ENCODE peak calls at places on chromosomes 11 and 22, in seven cellular contexts. Q is GM23338, G is fibroblast of lung, Z is BE2C, X is mammary epithelial cell, O is neural progenitor cell, T is tibial artery. M is an unnamed sample. For H3K36me3 and H3K27me3, the result is how much of the 10 kb centered on the place peaks cover.

GRCh38 chr11:81224396-81224795 is 1509.3 kb downstream of the FAM181B start:
- DNase-seq in Q (no peak), G (no peak), Z (no peak), X (no peak), O (no peak), T (no peak), M (no peak)

GRCh38 chr22:49964136-49964492 is 3.5 kb downstream of the PIM3 start:
- DNase-seq in Q (no peak), G (no peak), Z (peak), X (no peak), O (no peak), T (peak), M (peak)

GRCh38 chr11:36478700-36479329 is 31.3 kb downstream of the TRAF6 start:
- DNase-seq in Q (peak), G (peak), Z (peak), X (peak), O (peak), T (no peak), M (no peak)

GRCh38 chr22:17597217-17597616 is 31.3 kb downstream of the ATP6V1E1 start:
- DNase-seq in Q (no peak), G (no peak), Z (no peak), X (no peak), O (no peak), T (no peak), M (no peak)

GRCh38 chr22:17243524-17243923 is 24.3 kb upstream of the ADA2 start:
- DNase-seq in Q (no peak), G (no peak), Z (no peak), X (peak), O (no peak), T (no peak), M (peak)

GRCh38 chr11:113991170-113991569 is 16.3 kb downstream of the HTR3A start:
- DNase-seq in Q (peak), G (peak), Z (no peak), X (peak), O (peak), T (no peak), M (no peak)

GRCh38 chr11:67285541-67286498 is 3.3 kb upstream of the ANKRD13D start:
- DNase-seq in Q (no peak), G (no peak), Z (no peak), X (no peak), O (no peak), T (no peak), M (no peak)

GRCh38 chr11:35011389-35011788 is 95.0 kb downstream of the PDHX start:
- DNase-seq in Q (no peak), G (peak), Z (no peak), X (no peak), O (no peak), T (no peak), M (no peak)

GRCh38 chr11:67507242-67507890 is 596 bp downstream of the CDK2AP2 start:
- DNase-seq in Q (peak), G (no peak), Z (no peak), X (no peak), O (peak), T (no peak), M (no peak)

GRCh38 chr11:57249384-57250319 is 12.6 kb upstream of the APLNR start:
- DNase-seq in Q (peak), G (peak), Z (peak), X (peak), O (peak), T (no peak), M (no peak)

GRCh38 chr11:92298238-92298565 is 73.6 kb downstream of the FAT3 start:
- DNase-seq in Q (no peak), G (no peak), Z (no peak), X (no peak), O (no peak), T (no peak), M (no peak)

GRCh38 chr11:45275823-45276222 is 10.3 kb downstream of the SYT13 start:
- DNase-seq in Q (no peak), G (peak), Z (no peak), X (peak), O (no peak), T (no peak), M (no peak)

GRCh38 chr11:2444301-2445106 is at the start of the genes KCNQ1 and TRPM5:
- DNase-seq in Q (peak), G (no peak), Z (no peak), X (no peak), O (peak), T (peak), M (peak)

GRCh38 chr11:34104680-34105078 is 750 bp upstream of the NAT10 start:
- DNase-seq in Q (no peak), G (peak), Z (no peak), X (no peak), O (no peak), T (no peak), M (no peak)

GRCh38 chr11:76695133-76695532 is 24.6 kb upstream of the LRRC32 start:
- DNase-seq in Q (peak), G (no peak), Z (no peak), X (no peak), O (no peak), T (no peak), M (no peak)

GRCh38 chr11:46590740-46591606 is 2.9 kb downstream of the AMBRA1 start:
- DNase-seq in Q (no peak), G (no peak), Z (no peak), X (peak), O (no peak), T (no peak), M (no peak)

GRCh38 chr11:70024773-70025045 is 53.4 kb upstream of the ANO1 start:
- DNase-seq in Q (no peak), G (no peak), Z (no peak), X (no peak), O (no peak), T (peak), M (no peak)

GRCh38 chr11:15941206-15941770 is 415.1 kb downstream of the SOX6 start:
- DNase-seq in Q (peak), G (no peak), Z (no peak), X (no peak), O (peak), T (no peak), M (peak)

GRCh38 chr11:75555079-75555811 is 6.8 kb upstream of the SERPINH1 start:
- DNase-seq in Q (no peak), G (no peak), Z (no peak), X (no peak), O (no peak), T (no peak), M (no peak)

GRCh38 chr11:3942160-3942955 is 86.9 kb downstream of the STIM1 start:
- DNase-seq in Q (no peak), G (no peak), Z (no peak), X (no peak), O (no peak), T (no peak), M (no peak)

GRCh38 chr11:62573006-62573591 is 592 bp downstream of the EEF1G start:
- DNase-seq in Q (peak), G (no peak), Z (no peak), X (no peak), O (peak), T (peak), M (no peak)

GRCh38 chr22:35218079-35218478 is 39.2 kb upstream of the HMGXB4 start:
- DNase-seq in Q (no peak), G (peak), Z (no peak), X (peak), O (no peak), T (no peak), M (no peak)

GRCh38 chr11:71500601-71501021 is 26.5 kb upstream of the KRTAP5-7 start:
- DNase-seq in Q (no peak), G (peak), Z (no peak), X (no peak), O (no peak), T (no peak), M (no peak)

GRCh38 chr11:15726221-15726746 is 611.6 kb downstream of the INSC start:
- DNase-seq in Q (no peak), G (no peak), Z (no peak), X (no peak), O (no peak), T (no peak), M (no peak)

GRCh38 chr11:73577496-73577917 is 20.4 kb downstream of the FAM168A start:
- DNase-seq in Q (no peak), G (peak), Z (no peak), X (no peak), O (no peak), T (no peak), M (no peak)

GRCh38 chr11:73185680-73186293 is 32.3 kb upstream of the P2RY2 start:
- DNase-seq in Q (no peak), G (peak), Z (no peak), X (peak), O (no peak), T (peak), M (no peak)

GRCh38 chr11:57637626-57638004 is 12.1 kb downstream of the YPEL4 start:
- DNase-seq in Q (peak), G (no peak), Z (no peak), X (no peak), O (peak), T (no peak), M (no peak)

GRCh38 chr22:49936018-49936972 is 17.9 kb downstream of the CRELD2 start:
- DNase-seq in Q (peak), G (peak), Z (peak), X (peak), O (peak), T (peak), M (peak)

GRCh38 chr22:33529424-33530113 is 390.7 kb downstream of the LARGE1 start:
- DNase-seq in Q (no peak), G (peak), Z (no peak), X (no peak), O (no peak), T (no peak), M (no peak)

GRCh38 chr11:122646549-122647340 is 8.8 kb upstream of the UBASH3B start:
- DNase-seq in Q (no peak), G (peak), Z (no peak), X (peak), O (no peak), T (no peak), M (no peak)

GRCh38 chr11:5210376-5210885 is 9.9 kb upstream of the OR51V1 start:
- DNase-seq in Q (no peak), G (no peak), Z (no peak), X (no peak), O (peak), T (no peak), M (no peak)

DNA sequence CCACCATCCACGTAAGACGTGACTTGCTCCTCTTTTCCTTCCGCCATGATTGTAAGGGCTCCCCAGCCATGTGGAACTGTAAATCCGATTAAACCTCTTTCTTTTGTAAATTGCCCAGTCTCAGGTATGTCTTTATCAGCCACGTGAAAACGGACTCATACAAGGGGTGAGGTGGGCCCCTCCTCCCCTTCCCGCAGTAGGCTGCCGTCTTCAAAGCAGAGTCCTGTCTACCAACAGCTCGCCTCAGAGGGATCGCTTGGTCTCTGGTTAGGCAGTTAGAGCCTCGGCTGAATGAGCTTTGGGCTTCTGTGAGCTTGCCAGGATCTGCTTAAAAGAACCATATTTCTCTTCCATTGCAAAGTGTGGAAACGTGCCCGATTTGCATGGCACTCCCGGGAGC is 338.2 kb downstream of the TBC1D22A start:
- DNase-seq in Q (no peak), G (no peak), Z (no peak), X (no peak), O (no peak), T (no peak), M (no peak)
- H3K36me3 ChIP-seq in Q (under half), G (under half), Z (under half), X (under half), O (under half), T (under half), M (under half)

GRCh38 chr11:8092587-8093424 is 11.8 kb downstream of the TUB start:
- DNase-seq in Q (peak), G (peak), Z (peak), X (peak), O (peak), T (peak), M (no peak)

GRCh38 chr11:8091671-8092070 is 10.7 kb downstream of the TUB start:
- DNase-seq in Q (no peak), G (no peak), Z (no peak), X (no peak), O (no peak), T (peak), M (no peak)

GRCh38 chr11:8087756-8088155 is 6.7 kb downstream of the TUB start:
- DNase-seq in Q (no peak), G (no peak), Z (no peak), X (no peak), O (no peak), T (peak), M (no peak)

GRCh38 chr11:8089791-8090510 is 8.9 kb downstream of the TUB start:
- DNase-seq in Q (peak), G (no peak), Z (no peak), X (no peak), O (no peak), T (peak), M (no peak)

DNA sequence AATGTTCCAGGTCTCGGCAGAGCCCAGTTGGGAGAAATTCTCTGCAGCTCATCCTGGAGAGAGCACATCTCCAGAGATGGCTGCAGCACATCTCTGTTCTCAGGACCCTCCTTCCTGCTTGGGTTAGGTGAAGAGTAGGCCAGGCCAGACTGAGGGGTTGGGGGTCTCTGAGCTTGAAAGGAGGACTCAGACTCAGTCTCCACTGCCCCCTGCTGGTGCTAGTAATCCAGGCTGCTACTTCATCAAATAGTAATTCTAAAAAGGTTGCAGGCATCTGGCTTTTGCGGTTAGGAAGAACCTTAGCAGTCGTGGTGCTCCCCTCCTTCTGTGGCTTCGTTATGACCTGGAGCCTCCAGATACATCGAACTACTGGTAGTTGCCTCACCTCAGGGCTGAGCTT is 9.7 kb downstream of the TUB start:
- DNase-seq in Q (peak), G (peak), Z (peak), X (no peak), O (peak), T (peak), M (no peak)
- TF ChIP-seq CTCF in Q (peak), G (peak), Z (peak), X (peak), O (peak), T (peak), M (peak)

DNA sequence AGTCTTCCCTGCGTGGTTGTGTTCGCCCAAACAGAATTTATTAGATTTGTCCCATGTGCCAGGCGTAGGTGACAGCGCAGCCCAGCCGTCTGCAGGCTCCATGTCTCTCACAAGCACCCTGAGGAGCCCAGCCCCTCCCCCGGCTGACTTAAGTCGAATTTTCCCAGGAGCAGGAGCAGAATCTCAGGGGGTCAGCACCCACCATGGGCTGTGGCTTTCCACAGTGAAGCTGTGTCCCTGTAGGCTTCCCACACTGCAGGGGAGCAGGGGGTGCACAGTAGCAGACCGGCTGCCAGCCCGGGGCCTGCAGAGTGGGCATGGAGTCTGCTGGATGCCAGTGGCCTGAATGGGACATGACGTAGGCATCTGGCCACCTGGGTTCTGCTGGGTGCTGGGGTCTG is 16.0 kb downstream of the PARVG start:
- DNase-seq in Q (no peak), G (no peak), Z (no peak), X (no peak), O (no peak), T (no peak), M (no peak)
- H3K27me3 ChIP-seq in Q (under half), G (under half), Z (under half), X (under half), O (under half), T (under half), M (under half)

GRCh38 chr11:28089378-28089777 is 18.6 kb downstream of the KIF18A start:
- DNase-seq in Q (no peak), G (peak), Z (no peak), X (no peak), O (no peak), T (no peak), M (no peak)
- H3K36me3 ChIP-seq in Q (under half), G (under half), Z (under half), X (under half), O (under half), T (under half), M (under half)

GRCh38 chr11:32153747-32154146 is 62.9 kb downstream of the RCN1 start:
- DNase-seq in Q (no peak), G (no peak), Z (no peak), X (no peak), O (no peak), T (no peak), M (no peak)
- TF ChIP-seq CTCF in Q (no peak), G (no peak), Z (no peak), X (no peak), O (no peak), T (no peak), M (no peak)

GRCh38 chr11:96061094-96061493 is 137.2 kb upstream of the MTMR2 start:
- DNase-seq in Q (no peak), G (no peak), Z (no peak), X (no peak), O (no peak), T (no peak), M (no peak)
- H3K27me3 ChIP-seq in Q (under half), G (under half), Z (under half), X (under half), O (under half), T (under half), M (under half)

GRCh38 chr11:112086422-112087191 is at the start of the genes SDHD and TIMM8B:
- DNase-seq in Q (peak), G (peak), Z (peak), X (peak), O (peak), T (peak), M (peak)
- H3K36me3 ChIP-seq in Q (half or more), G (under half), Z (half or more), X (under half), O (under half), T (half or more), M (under half)

GRCh38 chr11:259374-259773 is 18.8 kb upstream of the NLRP6 start:
- DNase-seq in Q (no peak), G (no peak), Z (no peak), X (no peak), O (no peak), T (no peak), M (no peak)

GRCh38 chr11:255816-256215 is 19.0 kb downstream of the PSMD13 start:
- DNase-seq in Q (no peak), G (no peak), Z (no peak), X (no peak), O (no peak), T (peak), M (no peak)

GRCh38 chr11:256952-257737 is 20.4 kb downstream of the PSMD13 start:
- DNase-seq in Q (no peak), G (no peak), Z (no peak), X (no peak), O (no peak), T (no peak), M (no peak)

GRCh38 chr11:255176-255575 is 18.4 kb downstream of the PSMD13 start:
- DNase-seq in Q (no peak), G (peak), Z (no peak), X (no peak), O (no peak), T (no peak), M (no peak)

GRCh38 chr11:257766-258493 is 20.3 kb upstream of the NLRP6 start:
- DNase-seq in Q (no peak), G (no peak), Z (no peak), X (no peak), O (no peak), T (no peak), M (no peak)
- TF ChIP-seq CTCF in Q (no peak), G (no peak), Z (no peak), X (peak), O (no peak), T (no peak), M (peak)